ENCODE peak calls at places on chromosomes 12 and 14, in four cellular contexts. One of them, this sample, is unnamed.

GRCh38 chr14:83171761-83172160 is 1638.1 kb upstream of the SEL1L start:
- DNase-seq in pancreas: no peak
- DNase-seq in upper lobe of right lung: no peak
- DNase-seq in left ventricle myocardium inferior: no peak
- DNase-seq in this sample: no peak

GRCh38 chr14:51004801-51005526 is 60.7 kb upstream of the PYGL start:
- DNase-seq in upper lobe of right lung: no peak
- DNase-seq in left ventricle myocardium inferior: no peak
- DNase-seq in pancreas: no peak
- DNase-seq in this sample: no peak

GRCh38 chr14:89251066-89251465 is 166.0 kb downstream of the FOXN3 start:
- DNase-seq in left ventricle myocardium inferior: no peak
- DNase-seq in pancreas: no peak
- DNase-seq in upper lobe of right lung: no peak
- DNase-seq in this sample: peak; percentile 4

GRCh38 chr14:93965287-93965821 is 11.0 kb downstream of the ASB2 start:
- DNase-seq in pancreas: no peak
- DNase-seq in left ventricle myocardium inferior: no peak
- DNase-seq in upper lobe of right lung: no peak
- DNase-seq in this sample: no peak

GRCh38 chr12:19482551-19483109 is 43.3 kb downstream of the AEBP2 start:
- DNase-seq in pancreas: no peak
- DNase-seq in upper lobe of right lung: no peak
- DNase-seq in left ventricle myocardium inferior: no peak
- DNase-seq in this sample: no peak

GRCh38 chr12:26090853-26091510 is 33.9 kb downstream of the BHLHE41 start:
- DNase-seq in left ventricle myocardium inferior: no peak
- DNase-seq in upper lobe of right lung: no peak
- DNase-seq in pancreas: no peak
- DNase-seq in this sample: no peak

GRCh38 chr12:122851820-122852219 is 16.6 kb downstream of the HIP1R start:
- DNase-seq in pancreas: no peak
- DNase-seq in upper lobe of right lung: no peak
- DNase-seq in left ventricle myocardium inferior: no peak
- DNase-seq in this sample: no peak

GRCh38 chr12:28500373-28501024 is 310.2 kb downstream of the CCDC91 start:
- DNase-seq in pancreas: no peak
- DNase-seq in upper lobe of right lung: no peak
- DNase-seq in left ventricle myocardium inferior: no peak
- DNase-seq in this sample: no peak

GRCh38 chr14:73728106-73729014 is 14.2 kb upstream of the PNMA1 start:
- DNase-seq in upper lobe of right lung: peak; percentile 87
- DNase-seq in pancreas: peak; percentile 72
- DNase-seq in left ventricle myocardium inferior: peak; percentile 86
- DNase-seq in this sample: peak; percentile 87

GRCh38 chr14:23566112-23566781 is 1.3 kb downstream of the AP1G2 start:
- DNase-seq in pancreas: no peak
- DNase-seq in upper lobe of right lung: peak; percentile 46
- DNase-seq in left ventricle myocardium inferior: no peak
- DNase-seq in this sample: no peak

DNA sequence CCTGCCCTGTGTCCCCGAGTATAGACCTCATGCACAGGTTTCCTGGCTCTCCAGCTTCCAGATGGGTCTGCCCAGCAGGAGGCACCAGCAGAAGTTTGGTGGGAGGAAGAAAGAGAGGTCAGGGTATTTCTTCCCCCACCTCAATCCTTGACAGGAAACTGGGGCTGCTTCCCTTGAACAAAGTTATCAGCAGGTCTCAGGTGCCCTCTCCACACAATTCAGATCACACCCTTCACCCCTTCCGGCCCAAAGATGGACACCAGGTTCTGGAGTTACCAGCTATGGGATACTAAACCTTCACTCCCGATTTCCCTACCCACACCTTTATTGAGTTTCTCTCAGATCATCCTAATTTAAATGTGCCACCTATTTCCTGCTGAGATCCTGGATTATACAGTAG is 1.2 kb downstream of the SART3 start:
- DNase-seq in pancreas: no peak
- DNase-seq in left ventricle myocardium inferior: no peak
- DNase-seq in upper lobe of right lung: no peak
- DNase-seq in this sample: no peak
- TF ChIP-seq CTCF in pancreas: no peak
- TF ChIP-seq CTCF in left ventricle myocardium inferior: no peak
- TF ChIP-seq CTCF in upper lobe of right lung: no peak
- TF ChIP-seq CTCF in this sample: no peak

GRCh38 chr14:68972507-68973272 is 6.4 kb downstream of the ACTN1 start:
- DNase-seq in left ventricle myocardium inferior: no peak
- DNase-seq in upper lobe of right lung: no peak
- DNase-seq in pancreas: no peak
- DNase-seq in this sample: no peak
- H3K27ac ChIP-seq in left ventricle myocardium inferior: no peak overlapping the region
- H3K27ac ChIP-seq in upper lobe of right lung: no peak overlapping the region
- H3K27ac ChIP-seq in pancreas: no peak overlapping the region
- H3K27ac ChIP-seq in this sample: peak overlapping the region; percentile 97

DNA sequence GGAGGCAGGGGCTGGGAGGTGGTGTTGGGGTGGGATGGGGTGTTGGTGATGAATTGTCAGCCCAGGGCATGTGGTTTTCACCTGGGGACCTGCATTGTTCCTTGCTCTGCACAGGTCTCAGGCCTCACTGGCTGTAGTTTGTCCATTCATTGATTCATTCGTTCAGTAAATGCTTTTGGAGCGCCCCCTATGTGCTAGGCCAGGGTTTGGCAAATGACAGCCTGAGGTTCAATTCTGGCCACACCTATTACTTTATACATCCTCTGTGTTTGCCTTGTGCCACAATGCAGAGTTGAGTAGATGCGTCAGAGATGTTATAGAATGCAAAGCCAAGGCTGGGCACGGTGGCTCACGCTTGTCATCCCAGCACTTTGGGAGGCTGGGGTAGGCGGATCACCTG is 4.7 kb downstream of the ADCK1 start:
- DNase-seq in left ventricle myocardium inferior: no peak
- DNase-seq in upper lobe of right lung: no peak
- DNase-seq in pancreas: no peak
- DNase-seq in this sample: no peak
- TF ChIP-seq CTCF in left ventricle myocardium inferior: peak; percentile 12
- TF ChIP-seq CTCF in upper lobe of right lung: peak; percentile 28
- TF ChIP-seq CTCF in pancreas: no peak
- TF ChIP-seq CTCF in this sample: no peak

GRCh38 chr14:68942281-68943035 is 36.6 kb downstream of the ACTN1 start:
- DNase-seq in upper lobe of right lung: no peak
- DNase-seq in left ventricle myocardium inferior: no peak
- DNase-seq in pancreas: no peak
- DNase-seq in this sample: no peak

GRCh38 chr14:68943107-68943506 is 36.0 kb downstream of the ACTN1 start:
- DNase-seq in upper lobe of right lung: no peak
- DNase-seq in pancreas: peak; percentile 85
- DNase-seq in left ventricle myocardium inferior: no peak
- DNase-seq in this sample: no peak

GRCh38 chr14:68945585-68946289 is 33.4 kb downstream of the ACTN1 start:
- DNase-seq in upper lobe of right lung: no peak
- DNase-seq in left ventricle myocardium inferior: peak; percentile 12
- DNase-seq in pancreas: no peak
- DNase-seq in this sample: no peak

GRCh38 chr14:68945190-68945584 is 33.9 kb downstream of the ACTN1 start:
- DNase-seq in pancreas: no peak
- DNase-seq in left ventricle myocardium inferior: no peak
- DNase-seq in upper lobe of right lung: no peak
- DNase-seq in this sample: no peak

GRCh38 chr14:68944162-68944561 is 34.9 kb downstream of the ACTN1 start:
- DNase-seq in pancreas: no peak
- DNase-seq in left ventricle myocardium inferior: no peak
- DNase-seq in upper lobe of right lung: no peak
- DNase-seq in this sample: no peak
- H3K27ac ChIP-seq in pancreas: peak overlapping the region; percentile 90
- H3K27ac ChIP-seq in left ventricle myocardium inferior: peak overlapping the region; percentile 87
- H3K27ac ChIP-seq in upper lobe of right lung: no peak overlapping the region
- H3K27ac ChIP-seq in this sample: peak overlapping the region; percentile 92